ENCODE peak calls at places on chromosomes 16 and 17, in eight cellular contexts. One of them, this sample, is unnamed.

GRCh38 chr17:38892083-38892482 is 22.2 kb downstream of the LASP1 start:
- DNase-seq in neural progenitor cell: no peak
- DNase-seq in tibial artery: no peak
- DNase-seq in IMR-90: no peak
- DNase-seq in kidney: no peak
- DNase-seq in NT2/D1: no peak
- DNase-seq in pancreas: no peak
- DNase-seq in AG04450: no peak
- DNase-seq in this sample: no peak

GRCh38 chr16:74449470-74449869 is 28.2 kb upstream of the CLEC18B start:
- DNase-seq in AG04450: no peak
- DNase-seq in kidney: no peak
- DNase-seq in pancreas: no peak
- DNase-seq in tibial artery: no peak
- DNase-seq in neural progenitor cell: no peak
- DNase-seq in NT2/D1: no peak
- DNase-seq in IMR-90: peak; percentile 79
- DNase-seq in this sample: no peak

GRCh38 chr16:57764341-57765159 is 29.0 kb downstream of the KATNB1 start:
- DNase-seq in NT2/D1: peak; percentile 57
- DNase-seq in kidney: peak; percentile 85
- DNase-seq in pancreas: peak; percentile 47
- DNase-seq in IMR-90: peak; percentile 90
- DNase-seq in neural progenitor cell: peak; percentile 45
- DNase-seq in AG04450: peak; percentile 41
- DNase-seq in tibial artery: no peak
- DNase-seq in this sample: peak; percentile 68

GRCh38 chr16:19913306-19913717 is 28.7 kb upstream of the GPRC5B start:
- DNase-seq in tibial artery: no peak
- DNase-seq in IMR-90: no peak
- DNase-seq in NT2/D1: no peak
- DNase-seq in kidney: no peak
- DNase-seq in neural progenitor cell: no peak
- DNase-seq in pancreas: no peak
- DNase-seq in AG04450: no peak
- DNase-seq in this sample: no peak

GRCh38 chr16:27984121-27984520 is 79.4 kb downstream of the GSG1L start:
- DNase-seq in pancreas: no peak
- DNase-seq in AG04450: no peak
- DNase-seq in neural progenitor cell: no peak
- DNase-seq in tibial artery: peak; percentile 33
- DNase-seq in NT2/D1: no peak
- DNase-seq in kidney: no peak
- DNase-seq in IMR-90: no peak
- DNase-seq in this sample: no peak

GRCh38 chr17:56144205-56144604 is 9.1 kb upstream of the ANKFN1 start:
- DNase-seq in tibial artery: no peak
- DNase-seq in neural progenitor cell: no peak
- DNase-seq in pancreas: no peak
- DNase-seq in IMR-90: no peak
- DNase-seq in NT2/D1: no peak
- DNase-seq in AG04450: no peak
- DNase-seq in kidney: no peak
- DNase-seq in this sample: no peak

GRCh38 chr16:53984936-53985335 is 281.0 kb downstream of the FTO start:
- DNase-seq in NT2/D1: no peak
- DNase-seq in tibial artery: no peak
- DNase-seq in pancreas: no peak
- DNase-seq in kidney: no peak
- DNase-seq in neural progenitor cell: no peak
- DNase-seq in IMR-90: no peak
- DNase-seq in AG04450: no peak
- DNase-seq in this sample: no peak

GRCh38 chr16:85396879-85397871 is 215.9 kb upstream of the GSE1 start:
- DNase-seq in IMR-90: no peak
- DNase-seq in AG04450: no peak
- DNase-seq in pancreas: peak; percentile 54
- DNase-seq in NT2/D1: no peak
- DNase-seq in kidney: peak; percentile 65
- DNase-seq in neural progenitor cell: no peak
- DNase-seq in tibial artery: peak; percentile 64
- DNase-seq in this sample: no peak

GRCh38 chr16:16991711-16992110 is 479.0 kb downstream of the XYLT1 start:
- DNase-seq in pancreas: no peak
- DNase-seq in tibial artery: no peak
- DNase-seq in kidney: no peak
- DNase-seq in IMR-90: no peak
- DNase-seq in AG04450: no peak
- DNase-seq in NT2/D1: no peak
- DNase-seq in neural progenitor cell: no peak
- DNase-seq in this sample: no peak

GRCh38 chr16:84513111-84514065 is 8.9 kb upstream of the MEAK7 start:
- DNase-seq in IMR-90: peak; percentile 80
- DNase-seq in pancreas: no peak
- DNase-seq in neural progenitor cell: no peak
- DNase-seq in tibial artery: no peak
- DNase-seq in AG04450: peak; percentile 50
- DNase-seq in kidney: no peak
- DNase-seq in NT2/D1: no peak
- DNase-seq in this sample: no peak

GRCh38 chr17:5872831-5873230 is 197.3 kb upstream of the WSCD1 start:
- DNase-seq in tibial artery: no peak
- DNase-seq in kidney: no peak
- DNase-seq in AG04450: no peak
- DNase-seq in IMR-90: no peak
- DNase-seq in pancreas: no peak
- DNase-seq in neural progenitor cell: no peak
- DNase-seq in NT2/D1: no peak
- DNase-seq in this sample: no peak

GRCh38 chr17:7626307-7626706 is 1.3 kb downstream of the SAT2 start:
- DNase-seq in IMR-90: no peak
- DNase-seq in tibial artery: peak; percentile 69
- DNase-seq in neural progenitor cell: no peak
- DNase-seq in pancreas: peak; percentile 64
- DNase-seq in NT2/D1: no peak
- DNase-seq in AG04450: no peak
- DNase-seq in kidney: no peak
- DNase-seq in this sample: no peak

GRCh38 chr16:13999071-13999894 is 71.8 kb upstream of the MRTFB start:
- DNase-seq in AG04450: no peak
- DNase-seq in tibial artery: no peak
- DNase-seq in NT2/D1: no peak
- DNase-seq in IMR-90: no peak
- DNase-seq in neural progenitor cell: no peak
- DNase-seq in pancreas: no peak
- DNase-seq in kidney: no peak
- DNase-seq in this sample: no peak

GRCh38 chr16:83272843-83273242 is 534.9 kb upstream of the HSBP1 start:
- DNase-seq in tibial artery: no peak
- DNase-seq in IMR-90: no peak
- DNase-seq in kidney: no peak
- DNase-seq in neural progenitor cell: no peak
- DNase-seq in AG04450: no peak
- DNase-seq in NT2/D1: no peak
- DNase-seq in pancreas: no peak
- DNase-seq in this sample: no peak

GRCh38 chr17:27384261-27384701 is 72.0 kb upstream of the KSR1 start:
- DNase-seq in pancreas: peak; percentile 86
- DNase-seq in IMR-90: peak; percentile 96
- DNase-seq in AG04450: peak; percentile 77
- DNase-seq in NT2/D1: no peak
- DNase-seq in tibial artery: peak; percentile 95
- DNase-seq in neural progenitor cell: no peak
- DNase-seq in kidney: no peak
- DNase-seq in this sample: peak; percentile 99

GRCh38 chr17:31743767-31744166 is 115.3 kb downstream of the COPRS start:
- DNase-seq in tibial artery: no peak
- DNase-seq in pancreas: no peak
- DNase-seq in AG04450: no peak
- DNase-seq in NT2/D1: peak; percentile 5
- DNase-seq in IMR-90: peak; percentile 28
- DNase-seq in kidney: no peak
- DNase-seq in neural progenitor cell: peak; percentile 34
- DNase-seq in this sample: peak; percentile 70

GRCh38 chr17:1730345-1731193 is 6.1 kb downstream of the WDR81 start:
- DNase-seq in AG04450: no peak
- DNase-seq in IMR-90: peak; percentile 50
- DNase-seq in kidney: peak; percentile 94
- DNase-seq in neural progenitor cell: no peak
- DNase-seq in tibial artery: peak; percentile 88
- DNase-seq in pancreas: peak; percentile 82
- DNase-seq in NT2/D1: no peak
- DNase-seq in this sample: peak; percentile 91

GRCh38 chr16:24737391-24737871 is 8.0 kb downstream of the TNRC6A start:
- DNase-seq in NT2/D1: no peak
- DNase-seq in neural progenitor cell: no peak
- DNase-seq in tibial artery: no peak
- DNase-seq in AG04450: no peak
- DNase-seq in IMR-90: peak; percentile 70
- DNase-seq in kidney: no peak
- DNase-seq in pancreas: no peak
- DNase-seq in this sample: peak; percentile 74

GRCh38 chr16:19502395-19503131 is 19.3 kb downstream of the GDE1 start:
- DNase-seq in pancreas: no peak
- DNase-seq in AG04450: no peak
- DNase-seq in IMR-90: peak; percentile 73
- DNase-seq in neural progenitor cell: peak; percentile 85
- DNase-seq in NT2/D1: peak; percentile 85
- DNase-seq in kidney: no peak
- DNase-seq in tibial artery: peak; percentile 69
- DNase-seq in this sample: peak; percentile 84

GRCh38 chr16:81158964-81159363 is 62.8 kb upstream of the GCSH start:
- DNase-seq in tibial artery: no peak
- DNase-seq in AG04450: no peak
- DNase-seq in kidney: no peak
- DNase-seq in neural progenitor cell: peak; percentile 30
- DNase-seq in NT2/D1: no peak
- DNase-seq in pancreas: no peak
- DNase-seq in IMR-90: no peak
- DNase-seq in this sample: no peak

GRCh38 chr17:31269597-31269996 is 27.4 kb downstream of the OMG start:
- DNase-seq in neural progenitor cell: peak; percentile 28
- DNase-seq in tibial artery: peak; percentile 66
- DNase-seq in kidney: no peak
- DNase-seq in pancreas: no peak
- DNase-seq in NT2/D1: peak; percentile 55
- DNase-seq in AG04450: peak; percentile 91
- DNase-seq in IMR-90: peak; percentile 97
- DNase-seq in this sample: peak; percentile 99

GRCh38 chr16:50274771-50275415 is 8.5 kb downstream of the ADCY7 start:
- DNase-seq in NT2/D1: no peak
- DNase-seq in tibial artery: peak; percentile 64
- DNase-seq in AG04450: no peak
- DNase-seq in neural progenitor cell: no peak
- DNase-seq in IMR-90: no peak
- DNase-seq in kidney: peak; percentile 23
- DNase-seq in pancreas: peak; percentile 34
- DNase-seq in this sample: no peak
- H3K4me3 ChIP-seq in NT2/D1: no peak overlapping the region
- H3K4me3 ChIP-seq in tibial artery: peak overlapping the region; percentile 25
- H3K4me3 ChIP-seq in AG04450: no peak overlapping the region
- H3K4me3 ChIP-seq in neural progenitor cell: no peak overlapping the region
- H3K4me3 ChIP-seq in IMR-90: no peak overlapping the region
- H3K4me3 ChIP-seq in kidney: no peak overlapping the region
- H3K4me3 ChIP-seq in pancreas: no peak overlapping the region
- H3K4me3 ChIP-seq in this sample: no peak overlapping the region

DNA sequence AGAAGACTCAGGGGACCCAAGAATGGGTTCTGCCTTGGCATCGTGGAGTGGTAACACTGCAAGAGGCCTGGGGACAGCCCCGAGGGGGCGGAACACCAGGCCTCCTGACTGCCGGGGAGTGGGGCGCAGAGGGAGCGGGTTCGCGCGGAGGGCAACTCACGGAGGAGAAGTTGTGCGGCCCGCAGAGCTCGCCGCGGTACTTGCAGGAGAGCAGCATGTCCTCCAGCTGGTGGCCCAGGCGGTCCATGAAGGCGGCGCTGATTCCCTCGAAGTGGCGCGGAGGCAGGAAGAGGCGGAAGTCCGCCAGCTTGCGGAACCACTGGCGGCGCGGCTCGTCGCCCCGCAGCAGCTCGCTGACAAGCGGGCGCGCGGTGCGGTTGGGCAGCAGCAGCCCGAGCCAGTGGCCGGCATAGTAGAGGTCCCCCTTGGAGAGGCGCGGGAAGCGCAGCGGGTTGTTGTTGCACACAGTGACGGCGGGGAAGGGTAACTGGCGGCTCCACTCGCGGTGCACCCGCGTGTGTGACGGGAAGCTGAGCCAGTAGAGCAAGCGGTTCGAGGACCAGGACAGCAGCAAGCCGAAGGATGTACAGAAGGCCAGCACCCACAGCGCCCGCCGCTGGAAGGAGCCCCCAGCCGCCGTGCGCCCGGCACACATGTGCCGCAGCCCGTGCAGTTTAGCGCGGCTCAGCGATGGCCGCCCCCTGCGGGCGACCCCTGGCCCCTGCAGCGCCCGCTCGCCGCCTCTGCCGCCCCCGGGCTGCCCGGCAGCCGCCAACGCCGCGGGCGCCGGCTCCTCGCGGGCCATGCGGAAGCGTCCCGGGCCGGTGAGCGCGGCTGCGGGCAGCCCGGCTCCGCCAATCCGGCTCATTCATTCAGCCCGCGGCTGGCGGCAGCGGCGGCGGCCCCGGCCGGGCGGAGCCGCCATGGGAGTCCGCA is 1.6 kb downstream of the ASIC2 start:
- DNase-seq in IMR-90: peak; percentile 31
- DNase-seq in kidney: peak; percentile 80
- DNase-seq in neural progenitor cell: peak; percentile 77
- DNase-seq in AG04450: no peak
- DNase-seq in NT2/D1: peak; percentile 16
- DNase-seq in pancreas: peak; percentile 73
- DNase-seq in tibial artery: no peak
- DNase-seq in this sample: no peak
- H3K4me3 ChIP-seq in IMR-90: peak overlapping the region; percentile 52
- H3K4me3 ChIP-seq in kidney: peak overlapping the region; percentile 52
- H3K4me3 ChIP-seq in neural progenitor cell: peak overlapping the region; percentile 93
- H3K4me3 ChIP-seq in AG04450: peak overlapping the region; percentile 54
- H3K4me3 ChIP-seq in NT2/D1: peak overlapping the region; percentile 62
- H3K4me3 ChIP-seq in pancreas: no peak overlapping the region
- H3K4me3 ChIP-seq in tibial artery: peak overlapping the region; percentile 33
- H3K4me3 ChIP-seq in this sample: peak overlapping the region; percentile 9

GRCh38 chr17:72125226-72125651 is 4.4 kb downstream of the SOX9 start:
- DNase-seq in tibial artery: no peak
- DNase-seq in neural progenitor cell: peak; percentile 28
- DNase-seq in pancreas: no peak
- DNase-seq in NT2/D1: no peak
- DNase-seq in kidney: no peak
- DNase-seq in AG04450: no peak
- DNase-seq in IMR-90: peak; percentile 61
- DNase-seq in this sample: no peak
- H3K4me3 ChIP-seq in tibial artery: no peak overlapping the region
- H3K4me3 ChIP-seq in neural progenitor cell: no peak overlapping the region
- H3K4me3 ChIP-seq in pancreas: peak overlapping the region; percentile 16
- H3K4me3 ChIP-seq in NT2/D1: no peak overlapping the region
- H3K4me3 ChIP-seq in kidney: no peak overlapping the region
- H3K4me3 ChIP-seq in AG04450: peak overlapping the region; percentile 26
- H3K4me3 ChIP-seq in IMR-90: no peak overlapping the region
- H3K4me3 ChIP-seq in this sample: no peak overlapping the region

DNA sequence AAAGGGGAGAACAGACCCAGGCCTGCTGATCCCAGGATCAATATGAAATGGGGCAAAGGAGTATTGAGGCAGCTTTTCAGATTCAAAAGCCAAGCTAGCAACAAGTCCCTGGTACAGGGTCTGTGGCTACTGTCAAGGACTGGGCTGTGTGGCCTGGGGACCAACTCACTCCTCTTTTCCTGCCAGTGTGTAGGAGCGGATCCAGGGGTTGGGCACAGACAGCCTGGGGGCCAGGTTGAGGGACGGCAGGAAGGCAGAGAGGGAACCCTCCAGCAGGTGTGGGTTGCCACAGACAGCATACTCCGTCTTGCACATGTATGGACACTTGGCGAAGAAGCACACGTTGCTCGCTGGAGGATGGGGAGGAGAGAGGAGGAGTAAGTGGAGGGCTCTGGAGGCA is 29.6 kb downstream of the PRKAR1A start:
- DNase-seq in neural progenitor cell: no peak
- DNase-seq in tibial artery: no peak
- DNase-seq in AG04450: no peak
- DNase-seq in NT2/D1: no peak
- DNase-seq in pancreas: no peak
- DNase-seq in IMR-90: no peak
- DNase-seq in kidney: no peak
- DNase-seq in this sample: no peak
- H3K4me3 ChIP-seq in neural progenitor cell: no peak overlapping the region
- H3K4me3 ChIP-seq in tibial artery: no peak overlapping the region
- H3K4me3 ChIP-seq in AG04450: no peak overlapping the region
- H3K4me3 ChIP-seq in NT2/D1: no peak overlapping the region
- H3K4me3 ChIP-seq in pancreas: no peak overlapping the region
- H3K4me3 ChIP-seq in IMR-90: no peak overlapping the region
- H3K4me3 ChIP-seq in kidney: no peak overlapping the region
- H3K4me3 ChIP-seq in this sample: no peak overlapping the region

This sample was measured in fibroblast of the aortic adventitia.